ENCODE peak calls at places on chromosomes 2 and 18, in six cellular contexts. W, C, G, A, J and R are unnamed samples.

GRCh38 chr2:106158871-106159270 is 35.2 kb downstream of the UXS1 start:
- DNase-seq in W (no peak), C (no peak), G (no peak), A (no peak), J (no peak), R (no peak)

GRCh38 chr18:48868468-48869466 is 82.0 kb downstream of the SMAD7 start:
- DNase-seq in W (no peak), C (peak; percentile 73), G (no peak), A (peak; percentile 96), J (peak; percentile 69), R (peak; percentile 73)

GRCh38 chr2:154813636-154814035 is 115.1 kb downstream of the KCNJ3 start:
- DNase-seq in W (no peak), C (no peak), G (no peak), A (no peak), J (no peak), R (no peak)

GRCh38 chr2:170869036-170869435 is 52.3 kb downstream of the GAD1 start:
- DNase-seq in W (no peak), C (no peak), G (no peak), A (no peak), J (no peak), R (no peak)

GRCh38 chr2:26579025-26579722 is 62.0 kb downstream of the CIB4 start:
- DNase-seq in W (no peak), C (no peak), G (no peak), A (no peak), J (no peak), R (no peak)

GRCh38 chr2:215338883-215339679 is 27.2 kb downstream of the ATIC start:
- DNase-seq in W (no peak), C (no peak), G (no peak), A (no peak), J (no peak), R (no peak)

GRCh38 chr2:121710470-121711170 is 26.1 kb downstream of the NIFK start:
- DNase-seq in W (no peak), C (no peak), G (no peak), A (no peak), J (no peak), R (no peak)

GRCh38 chr2:241673797-241674725 is 12.6 kb downstream of the DTYMK start:
- DNase-seq in W (peak; percentile 44), C (no peak), G (no peak), A (no peak), J (peak; percentile 28), R (no peak)

GRCh38 chr18:32582455-32582854 is 111.8 kb upstream of the GAREM1 start:
- DNase-seq in W (no peak), C (no peak), G (no peak), A (no peak), J (no peak), R (no peak)

GRCh38 chr2:199710551-199710950 is 140.4 kb downstream of the FTCDNL1 start:
- DNase-seq in W (no peak), C (no peak), G (no peak), A (no peak), J (no peak), R (no peak)

GRCh38 chr2:10008809-10009176 is 34.6 kb upstream of the KLF11 start:
- DNase-seq in W (peak; percentile 28), C (no peak), G (no peak), A (no peak), J (no peak), R (no peak)

GRCh38 chr18:48979944-48980890 is 29.5 kb upstream of the SMAD7 start:
- DNase-seq in W (peak; percentile 27), C (no peak), G (no peak), A (no peak), J (peak; percentile 78), R (no peak)

GRCh38 chr2:217114117-217114516 is 254.3 kb upstream of the TNP1 start:
- DNase-seq in W (no peak), C (no peak), G (no peak), A (no peak), J (peak; percentile 31), R (no peak)

GRCh38 chr2:127043367-127044164 is 63.4 kb downstream of the BIN1 start:
- DNase-seq in W (no peak), C (no peak), G (no peak), A (no peak), J (no peak), R (no peak)

GRCh38 chr18:51525453-51526225 is 328.2 kb upstream of the MEX3C start:
- DNase-seq in W (no peak), C (no peak), G (no peak), A (no peak), J (no peak), R (no peak)

GRCh38 chr18:58400337-58400885 is 228.5 kb downstream of the ALPK2 start:
- DNase-seq in W (no peak), C (no peak), G (no peak), A (no peak), J (no peak), R (no peak)

GRCh38 chr2:196086517-196087368 is 18.1 kb upstream of the DNAH7 start:
- DNase-seq in W (no peak), C (no peak), G (no peak), A (no peak), J (no peak), R (no peak)

GRCh38 chr2:196083601-196084000 is 15.0 kb upstream of the DNAH7 start:
- DNase-seq in W (no peak), C (no peak), G (no peak), A (no peak), J (no peak), R (no peak)

DNA sequence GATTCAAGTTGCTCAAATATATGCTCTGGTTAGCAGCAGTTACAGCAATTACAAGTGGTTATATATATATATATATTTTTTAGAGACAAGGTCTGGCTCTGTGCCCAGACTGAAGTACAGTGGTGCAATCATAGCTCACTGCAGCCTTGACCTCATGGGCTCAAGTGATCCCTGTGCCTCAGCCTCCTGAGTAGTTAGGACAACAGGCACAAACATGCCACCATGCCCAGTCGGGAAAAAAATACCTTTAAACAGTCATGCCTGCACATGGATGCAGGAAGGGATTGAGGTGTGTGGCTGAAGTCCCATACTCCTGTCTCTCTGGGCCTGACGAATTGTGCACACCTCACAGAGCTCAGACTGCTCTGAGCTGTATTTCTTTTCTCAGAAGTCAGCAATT is 19.6 kb upstream of the DNAH7 start:
- DNase-seq in W (no peak), C (no peak), G (no peak), A (no peak), J (peak; percentile 88), R (no peak)
- TF ChIP-seq TAF1 in W (no peak), C (no peak), G (no peak), A (no peak), J (no peak), R (no peak)

GRCh38 chr2:150484461-150484931 is 3.0 kb downstream of the RND3 start:
- DNase-seq in W (no peak), C (no peak), G (no peak), A (no peak), J (no peak), R (no peak)

GRCh38 chr2:150485114-150485870 is 2.2 kb downstream of the RND3 start:
- DNase-seq in W (no peak), C (peak; percentile 3), G (peak; percentile 23), A (no peak), J (peak; percentile 30), R (peak; percentile 26)

GRCh38 chr2:150486539-150487484 is 655 bp downstream of the RND3 start:
- DNase-seq in W (no peak), C (peak; percentile 12), G (no peak), A (no peak), J (no peak), R (peak; percentile 5)

GRCh38 chr2:150487537-150488429 is at the start of gene RND3:
- DNase-seq in W (peak; percentile 65), C (peak; percentile 24), G (peak; percentile 96), A (no peak), J (peak; percentile 87), R (peak; percentile 18)

GRCh38 chr2:150485871-150486538 is 1.5 kb downstream of the RND3 start:
- DNase-seq in W (no peak), C (peak; percentile 14), G (no peak), A (no peak), J (no peak), R (peak; percentile 11)
- TF ChIP-seq POLR2A in W (no peak), C (no peak), G (no peak), A (no peak), J (no peak), R (no peak)

DNA sequence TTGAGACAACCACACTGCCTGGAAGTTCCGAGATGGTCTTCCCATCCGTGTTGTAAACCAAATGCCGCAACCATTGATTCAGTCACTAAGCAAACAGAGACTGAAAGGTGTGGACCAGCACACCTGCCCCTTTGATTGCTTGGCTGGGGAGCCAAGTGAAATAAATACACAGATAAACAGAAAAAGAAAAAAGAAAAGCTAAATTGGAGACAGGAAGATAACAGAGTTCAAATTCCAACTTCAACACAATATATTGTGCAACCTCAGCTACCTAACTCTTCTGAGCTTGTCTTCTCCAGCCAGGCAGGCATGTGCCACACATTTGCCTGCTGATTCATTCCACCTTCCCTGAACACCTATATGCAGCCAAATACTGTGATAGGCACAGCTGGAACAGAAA is 110.9 kb downstream of the PID1 start:
- DNase-seq in W (no peak), C (no peak), G (no peak), A (no peak), J (peak; percentile 74), R (no peak)
- TF ChIP-seq POLR2AphosphoS5 in W (no peak), C (no peak), G (no peak), A (no peak), J (no peak), R (no peak)

GRCh38 chr2:6945087-6945813 is 28.0 kb downstream of the RNF144A start:
- DNase-seq in W (no peak), C (no peak), G (no peak), A (peak; percentile 72), J (no peak), R (no peak)

GRCh38 chr2:6945821-6946220 is 28.6 kb downstream of the RNF144A start:
- DNase-seq in W (no peak), C (no peak), G (no peak), A (no peak), J (no peak), R (no peak)

GRCh38 chr2:6944546-6944945 is 27.3 kb downstream of the RNF144A start:
- DNase-seq in W (no peak), C (no peak), G (no peak), A (no peak), J (no peak), R (no peak)

GRCh38 chr2:6948081-6949008 is 31.1 kb downstream of the RNF144A start:
- DNase-seq in W (no peak), C (no peak), G (no peak), A (no peak), J (no peak), R (no peak)

DNA sequence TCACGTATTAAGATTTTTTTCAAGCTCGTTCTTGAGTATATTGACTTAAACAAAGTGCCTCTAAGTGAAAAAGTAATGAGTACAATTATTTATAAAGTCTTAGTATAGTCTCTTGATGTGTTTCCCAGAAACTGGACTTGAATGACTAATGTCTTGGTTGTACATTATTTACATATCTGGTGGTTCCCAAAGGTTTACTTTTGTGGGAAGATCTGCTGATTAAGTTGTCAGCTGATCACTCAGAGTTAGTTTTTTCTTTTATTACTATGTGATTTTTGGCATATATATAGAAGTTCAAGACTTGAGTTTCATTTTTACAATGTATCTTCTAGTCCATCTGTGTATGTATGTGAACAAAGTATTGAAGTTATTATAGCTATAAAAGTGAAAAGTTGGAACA is 29.5 kb downstream of the RNF144A start:
- DNase-seq in W (no peak), C (no peak), G (no peak), A (no peak), J (no peak), R (no peak)
- TF ChIP-seq TAF1 in W (no peak), C (no peak), G (no peak), A (no peak), J (no peak), R (no peak)

GRCh38 chr2:240434728-240435456 is 571 bp upstream of the GPC1 start:
- DNase-seq in W (peak; percentile 92), C (peak; percentile 92), G (no peak), A (no peak), J (peak; percentile 52), R (peak; percentile 90)
- TF ChIP-seq POLR2A in W (no peak), C (no peak), G (no peak), A (peak; percentile 37), J (no peak), R (no peak)